ENCODE peak calls at places on chromosomes 5 and 9, in six cellular contexts. D is NAMALWA, M is activated gamma-delta T cell treated with Interleukin-2 at 50 U/mL for 16 hours, Y is adipocyte, P is neural progenitor cell, N is C1 segment of cervical spinal cord. W is an unnamed sample.

GRCh38 chr9:87792831-87793288 is 66.9 kb downstream of the CTSL start:
- DNase-seq in Y (peak; percentile 21), P (no peak), M (no peak), N (no peak), D (peak; percentile 25), W (no peak)

GRCh38 chr9:127862075-127863011 is 7.9 kb upstream of the ENG start:
- DNase-seq in D (peak; percentile 36), N (no peak), Y (no peak), P (no peak), M (peak; percentile 76), W (peak; percentile 84)

GRCh38 chr9:136079916-136080246 is 15.2 kb downstream of the NACC2 start:
- DNase-seq in M (no peak), P (no peak), D (no peak), N (no peak), Y (no peak), W (peak; percentile 20)

GRCh38 chr9:105993921-105994715 is 299.8 kb downstream of the TMEM38B start:
- DNase-seq in N (no peak), M (no peak), D (no peak), P (no peak), Y (no peak), W (no peak)

GRCh38 chr5:127968998-127969397 is 114.6 kb upstream of the SLC12A2 start:
- DNase-seq in M (no peak), Y (no peak), D (no peak), N (no peak), P (no peak), W (no peak)

GRCh38 chr5:135842737-135843136 is 8.3 kb downstream of the SLC25A48 start:
- DNase-seq in M (no peak), Y (no peak), D (no peak), P (no peak), N (peak; percentile 39), W (no peak)

GRCh38 chr9:79858509-79858908 is 286.7 kb downstream of the TLE4 start:
- DNase-seq in M (no peak), Y (peak; percentile 43), P (no peak), N (no peak), D (peak; percentile 40), W (no peak)

GRCh38 chr9:27749838-27750237 is 176.6 kb upstream of the C9orf72 start:
- DNase-seq in D (no peak), N (no peak), P (no peak), M (no peak), Y (no peak), W (no peak)

GRCh38 chr5:33321026-33321425 is 119.7 kb upstream of the TARS1 start:
- DNase-seq in Y (peak; percentile 96), P (no peak), N (no peak), D (no peak), M (no peak), W (no peak)

GRCh38 chr9:72588336-72588735 is 66.9 kb downstream of the TMC1 start:
- DNase-seq in P (no peak), M (no peak), N (no peak), D (no peak), Y (peak; percentile 74), W (no peak)

GRCh38 chr5:179832039-179832745 is 11.5 kb downstream of the SQSTM1 start:
- DNase-seq in D (no peak), Y (no peak), P (no peak), N (no peak), M (no peak), W (no peak)

GRCh38 chr5:58497956-58498942 is 7.0 kb downstream of the GAPT start:
- DNase-seq in Y (peak; percentile 68), N (no peak), D (no peak), P (peak; percentile 46), M (no peak), W (no peak)

GRCh38 chr9:92097997-92098482 is 17.2 kb downstream of the SPTLC1 start:
- DNase-seq in M (peak; percentile 59), P (no peak), N (peak; percentile 34), D (no peak), Y (no peak), W (no peak)

GRCh38 chr5:56059854-56060253 is 65.1 kb upstream of the IL6ST start:
- DNase-seq in P (no peak), N (no peak), M (no peak), D (no peak), Y (no peak), W (no peak)

GRCh38 chr9:112793213-112793810 is 42.8 kb downstream of the SNX30 start:
- DNase-seq in M (peak; percentile 88), P (peak; percentile 72), D (peak; percentile 84), N (peak; percentile 57), Y (peak; percentile 43), W (peak; percentile 85)

GRCh38 chr5:14593326-14594036 is 11.9 kb downstream of the OTULINL start:
- DNase-seq in M (no peak), D (no peak), P (no peak), Y (no peak), N (no peak), W (no peak)

GRCh38 chr5:40485021-40485998 is 194.4 kb upstream of the PTGER4 start:
- DNase-seq in P (no peak), M (no peak), Y (peak; percentile 25), N (no peak), D (peak; percentile 68), W (no peak)

GRCh38 chr9:124779368-124780059 is 2.6 kb downstream of the OLFML2A start:
- DNase-seq in N (no peak), D (no peak), P (peak; percentile 69), M (no peak), Y (peak; percentile 77), W (no peak)